ENCODE peak calls at places on chromosomes 16 and 17, in five cellular contexts. E is colonic mucosa; I is neural progenitor cell; F is IMR-90; V is CD8-positive, alpha-beta T cell. P is an unnamed sample.

GRCh38 chr17:75124041-75124818 is 7.3 kb downstream of the NT5C start:
- DNase-seq in E (peak), I (no peak), F (peak), V (no peak), P (no peak)

GRCh38 chr16:2779978-2780898 is 3.2 kb upstream of the ELOB start:
- DNase-seq in E (no peak), I (peak), F (no peak), V (no peak), P (no peak)

GRCh38 chr17:31252741-31253140 is 44.3 kb downstream of the OMG start:
- DNase-seq in E (no peak), I (no peak), F (no peak), V (no peak), P (no peak)

GRCh38 chr17:17387461-17388362 is 84.5 kb downstream of the NT5M start:
- DNase-seq in E (peak), I (peak), F (no peak), V (no peak), P (peak)

GRCh38 chr16:8572919-8573724 is 17.2 kb downstream of the TMEM114 start:
- DNase-seq in E (no peak), I (peak), F (peak), V (no peak), P (no peak)

GRCh38 chr17:13351046-13351445 is 250.7 kb downstream of the HS3ST3A1 start:
- DNase-seq in E (no peak), I (no peak), F (peak), V (no peak), P (no peak)

GRCh38 chr17:30218689-30219266 is 16.7 kb downstream of the SLC6A4 start:
- DNase-seq in E (no peak), I (no peak), F (no peak), V (no peak), P (no peak)

GRCh38 chr16:69838417-69838990 is 76.4 kb downstream of the WWP2 start:
- DNase-seq in E (peak), I (peak), F (no peak), V (no peak), P (no peak)

GRCh38 chr17:19421926-19422325 is 10.9 kb downstream of the RNF112 start:
- DNase-seq in E (no peak), I (no peak), F (no peak), V (no peak), P (no peak)

GRCh38 chr17:42720996-42721583 is 23.8 kb downstream of the EZH1 start:
- DNase-seq in E (peak), I (peak), F (peak), V (no peak), P (no peak)

GRCh38 chr16:69565611-69566436 is at the start of gene NFAT5:
- DNase-seq in E (peak), I (peak), F (peak), V (peak), P (peak)

GRCh38 chr17:42111901-42112551 is 488 bp downstream of the DHX58 start:
- DNase-seq in E (peak), I (no peak), F (peak), V (no peak), P (no peak)

GRCh38 chr17:81576621-81577277 is 24.6 kb upstream of the FAAP100 start:
- DNase-seq in E (no peak), I (no peak), F (peak), V (no peak), P (no peak)

GRCh38 chr17:81922566-81923301 is 4.8 kb upstream of the SIRT7 start:
- DNase-seq in E (no peak), I (no peak), F (no peak), V (no peak), P (no peak)

GRCh38 chr17:52306314-52306713 is 147.8 kb upstream of the CA10 start:
- DNase-seq in E (no peak), I (no peak), F (no peak), V (no peak), P (no peak)

GRCh38 chr16:54657709-54658102 is 273.0 kb upstream of the IRX5 start:
- DNase-seq in E (no peak), I (no peak), F (no peak), V (no peak), P (no peak)

GRCh38 chr16:54654429-54654828 is 276.2 kb upstream of the IRX5 start:
- DNase-seq in E (no peak), I (peak), F (no peak), V (no peak), P (no peak)

GRCh38 chr16:54655171-54655590 is 275.5 kb upstream of the IRX5 start:
- DNase-seq in E (no peak), I (peak), F (no peak), V (no peak), P (no peak)

GRCh38 chr16:54651851-54652770 is 278.6 kb upstream of the IRX5 start:
- DNase-seq in E (no peak), I (peak), F (no peak), V (no peak), P (no peak)

DNA sequence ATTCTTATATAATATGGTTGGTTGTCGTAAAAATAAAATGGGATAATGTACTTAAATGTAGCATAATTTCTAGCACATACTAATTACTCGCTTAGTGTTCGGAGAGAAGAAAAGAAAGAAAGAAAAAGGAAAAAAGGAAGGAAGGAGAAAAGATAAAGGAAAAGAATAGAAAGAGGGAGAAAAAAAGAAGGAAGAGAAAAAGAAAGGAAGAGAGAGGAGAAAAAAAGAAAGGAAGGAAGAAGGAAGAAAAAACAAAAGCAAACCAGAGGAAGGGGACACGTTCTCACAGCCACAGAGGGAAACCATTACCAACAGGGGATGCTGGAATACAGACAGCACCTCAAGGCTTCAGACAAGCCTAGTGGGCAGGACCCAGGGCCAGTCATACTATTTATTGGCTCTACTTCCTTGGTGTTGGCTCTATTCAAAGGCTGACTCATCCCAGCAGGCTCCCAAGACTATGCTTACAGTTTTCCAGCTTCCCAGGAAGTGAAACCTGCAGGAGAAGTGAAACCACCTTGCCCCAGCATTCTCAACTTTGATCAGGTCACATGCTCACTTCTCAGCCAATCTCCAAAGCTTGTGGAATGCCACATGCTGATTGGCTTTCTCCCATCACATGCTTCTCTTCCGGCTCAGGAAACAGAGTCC is 273.5 kb upstream of the IRX5 start:
- DNase-seq in E (no peak), I (no peak), F (no peak), V (no peak), P (no peak)
- TF ChIP-seq CTCF in E (no peak), I (no peak), F (no peak), V (no peak), P (no peak)

GRCh38 chr16:66508261-66508913 is 41.5 kb downstream of the TK2 start:
- DNase-seq in E (no peak), I (no peak), F (no peak), V (no peak), P (no peak)
- TF ChIP-seq CTCF in E (no peak), I (no peak), F (no peak), V (no peak), P (no peak)

GRCh38 chr16:81932668-81933067 is 78.6 kb downstream of the SDR42E1 start:
- DNase-seq in E (no peak), I (no peak), F (no peak), V (no peak), P (no peak)
- TF ChIP-seq CTCF in E (no peak), I (no peak), F (no peak), V (no peak), P (no peak)

GRCh38 chr17:45201457-45201856 is 20.2 kb upstream of the FMNL1 start:
- DNase-seq in E (no peak), I (no peak), F (no peak), V (no peak), P (no peak)

GRCh38 chr17:45200701-45201100 is 21.0 kb upstream of the FMNL1 start:
- DNase-seq in E (no peak), I (no peak), F (no peak), V (no peak), P (no peak)

GRCh38 chr17:45195424-45195823 is 26.3 kb upstream of the FMNL1 start:
- DNase-seq in E (no peak), I (no peak), F (no peak), V (no peak), P (no peak)

GRCh38 chr17:45197108-45197507 is 24.6 kb upstream of the FMNL1 start:
- DNase-seq in E (no peak), I (no peak), F (no peak), V (no peak), P (no peak)

GRCh38 chr17:45197555-45198334 is 23.9 kb upstream of the FMNL1 start:
- DNase-seq in E (peak), I (peak), F (peak), V (peak), P (peak)
- TF ChIP-seq CTCF in E (peak), I (peak), F (peak), V (peak), P (peak)

DNA sequence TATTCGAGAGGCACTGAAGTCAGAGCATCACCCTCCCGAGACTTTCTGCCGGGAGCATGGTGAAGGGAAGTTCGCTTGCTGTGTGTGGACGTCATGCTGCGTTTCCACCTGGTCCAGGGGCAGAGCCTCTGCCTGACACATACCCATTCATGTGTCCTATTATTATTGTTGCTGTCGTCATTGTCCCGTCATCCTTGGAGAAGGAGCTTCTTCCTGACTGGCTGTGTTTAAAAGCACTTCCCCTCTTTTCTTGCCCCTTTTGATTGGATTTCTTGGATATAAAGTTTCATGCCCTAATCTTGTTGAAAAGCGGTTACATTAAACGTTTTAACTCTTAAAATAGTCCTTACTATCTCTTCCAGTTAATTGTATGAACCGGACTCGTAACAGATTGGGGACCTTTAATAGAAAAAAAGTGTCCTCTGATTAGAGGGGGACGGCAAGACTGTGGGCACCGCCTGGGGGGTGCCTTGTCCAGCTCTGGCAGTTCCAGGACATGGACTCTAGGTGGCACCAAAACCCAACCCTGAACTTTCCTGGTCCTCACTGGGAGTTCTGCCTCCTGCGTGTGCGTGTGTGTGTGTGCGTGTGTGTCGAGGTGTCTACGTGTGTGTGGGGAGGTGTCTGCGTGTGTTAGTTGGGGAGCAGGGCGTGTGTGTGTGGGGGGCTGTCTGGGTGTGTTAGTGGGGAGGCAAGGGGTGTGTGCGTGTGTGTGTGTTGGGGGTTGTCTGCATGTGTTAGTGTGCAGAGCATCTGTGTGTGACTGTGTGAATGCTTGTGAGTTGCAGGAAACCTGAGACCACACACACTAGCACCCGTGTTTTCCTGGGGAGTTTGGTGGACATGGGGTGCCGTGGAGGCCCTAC is 133.3 kb upstream of the CIBAR2 start:
- DNase-seq in E (peak), I (peak), F (peak), V (peak), P (peak)
- TF ChIP-seq CTCF in E (peak), I (peak), F (peak), V (peak), P (peak)